ENCODE peak calls at places on chromosomes 4 and X, in seven cellular contexts. V is neural progenitor cell; T is astrocyte of the spinal cord; D is IMR-90; N is kidney epithelial cell; A is CD8-positive, alpha-beta T cell; B is bronchial epithelial cell. U is an unnamed sample.

GRCh38 chr4:81135501-81135900 is 79.5 kb downstream of the PRKG2 start:
- DNase-seq in V (no peak), T (no peak), D (peak), N (no peak), A (no peak), B (peak), U (no peak)

GRCh38 chr4:81214518-81215218 is 354 bp downstream of the PRKG2 start:
- DNase-seq in V (peak), T (peak), D (peak), N (no peak), A (no peak), B (no peak), U (no peak)

GRCh38 chrX:34900691-34901090 is 41.9 kb upstream of the FAM47B start:
- DNase-seq in V (no peak), T (no peak), D (peak), N (no peak), A (no peak), B (no peak), U (no peak)

GRCh38 chr4:135731681-135732080 is 1530.1 kb upstream of the PABPC4L start:
- DNase-seq in V (no peak), T (no peak), D (no peak), N (no peak), A (no peak), B (no peak), U (no peak)

GRCh38 chrX:12615061-12615460 is 176.2 kb upstream of the PRPS2 start:
- DNase-seq in V (no peak), T (no peak), D (no peak), N (no peak), A (no peak), B (peak), U (no peak)

GRCh38 chrX:51860679-51861078 is 32.7 kb upstream of the MAGED1 start:
- DNase-seq in V (peak), T (peak), D (peak), N (no peak), A (no peak), B (peak), U (peak)

GRCh38 chr4:40321671-40322131 is 13.4 kb upstream of the CHRNA9 start:
- DNase-seq in V (no peak), T (peak), D (peak), N (no peak), A (no peak), B (peak), U (no peak)

GRCh38 chrX:103864886-103865534 is 33.0 kb upstream of the RAB9B start:
- DNase-seq in V (no peak), T (peak), D (peak), N (no peak), A (no peak), B (no peak), U (no peak)

GRCh38 chrX:24870143-24870542 is 145.6 kb downstream of the ARX start:
- DNase-seq in V (no peak), T (peak), D (peak), N (peak), A (no peak), B (no peak), U (no peak)

GRCh38 chr4:2696423-2696822 is 59.7 kb downstream of the TNIP2 start:
- DNase-seq in V (no peak), T (no peak), D (no peak), N (no peak), A (no peak), B (peak), U (peak)

GRCh38 chrX:13026877-13027652 is 17.4 kb downstream of the FAM9C start:
- DNase-seq in V (no peak), T (no peak), D (no peak), N (no peak), A (no peak), B (no peak), U (no peak)

GRCh38 chrX:129737921-129738320 is 858 bp upstream of the XPNPEP2 start:
- DNase-seq in V (no peak), T (peak), D (peak), N (peak), A (no peak), B (peak), U (no peak)

GRCh38 chr4:2343476-2343875 is 75.0 kb downstream of the ZFYVE28 start:
- DNase-seq in V (no peak), T (no peak), D (no peak), N (no peak), A (no peak), B (no peak), U (no peak)

GRCh38 chr4:138927065-138927464 is 88.5 kb upstream of the NOCT start:
- DNase-seq in V (no peak), T (no peak), D (peak), N (no peak), A (no peak), B (no peak), U (no peak)

GRCh38 chrX:152806035-152806434 is 24.5 kb downstream of the CETN2 start:
- DNase-seq in V (no peak), T (no peak), D (no peak), N (no peak), A (no peak), B (no peak), U (no peak)

GRCh38 chr4:129254126-129254525 is 158.2 kb downstream of the C4orf33 start:
- DNase-seq in V (no peak), T (peak), D (no peak), N (no peak), A (no peak), B (no peak), U (no peak)

GRCh38 chr4:138898282-138898681 is 117.3 kb upstream of the NOCT start:
- DNase-seq in V (no peak), T (peak), D (peak), N (no peak), A (no peak), B (peak), U (no peak)

DNA sequence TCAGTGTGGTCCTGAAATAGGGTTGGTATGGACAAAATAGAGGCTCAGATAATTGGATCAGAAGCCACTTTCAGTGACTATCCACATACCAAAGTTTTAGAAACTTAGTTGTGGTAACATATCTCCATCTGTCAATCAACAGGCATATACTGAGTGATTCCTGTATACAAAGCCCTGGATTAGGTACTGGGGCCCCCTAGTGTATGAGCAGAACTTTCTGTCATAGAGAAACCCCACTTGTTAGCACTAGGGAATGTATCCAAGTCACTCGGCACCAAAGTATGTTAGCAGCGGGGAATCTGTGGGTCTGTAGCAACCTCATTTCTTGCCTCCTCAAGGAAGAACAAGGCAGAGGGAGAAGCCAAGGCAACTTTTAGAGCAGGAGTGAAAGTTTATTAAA is 50.7 kb downstream of the MAP7D3 start:
- DNase-seq in V (peak), T (peak), D (peak), N (no peak), A (no peak), B (no peak), U (no peak)
- TF ChIP-seq CTCF in V (peak), T (peak), D (peak), N (peak), A (no peak), B (peak), U (peak)

GRCh38 chrX:41276661-41277506 is 57.1 kb upstream of the DDX3X start:
- DNase-seq in V (no peak), T (no peak), D (no peak), N (no peak), A (peak), B (no peak), U (no peak)
- TF ChIP-seq CTCF in V (no peak), T (no peak), D (no peak), N (no peak), A (no peak), B (no peak), U (no peak)

GRCh38 chr4:125679989-125680388 is 365.2 kb downstream of the FAT4 start:
- DNase-seq in V (no peak), T (no peak), D (no peak), N (no peak), A (no peak), B (no peak), U (no peak)
- TF ChIP-seq CTCF in V (no peak), T (no peak), D (no peak), N (no peak), A (no peak), B (no peak), U (no peak)

GRCh38 chrX:105189093-105189492 is 31.4 kb downstream of the TEX13A start:
- DNase-seq in V (no peak), T (no peak), D (no peak), N (no peak), A (no peak), B (no peak), U (no peak)

GRCh38 chrX:105190252-105190853 is 30.1 kb downstream of the TEX13A start:
- DNase-seq in V (peak), T (peak), D (peak), N (no peak), A (no peak), B (peak), U (peak)

DNA sequence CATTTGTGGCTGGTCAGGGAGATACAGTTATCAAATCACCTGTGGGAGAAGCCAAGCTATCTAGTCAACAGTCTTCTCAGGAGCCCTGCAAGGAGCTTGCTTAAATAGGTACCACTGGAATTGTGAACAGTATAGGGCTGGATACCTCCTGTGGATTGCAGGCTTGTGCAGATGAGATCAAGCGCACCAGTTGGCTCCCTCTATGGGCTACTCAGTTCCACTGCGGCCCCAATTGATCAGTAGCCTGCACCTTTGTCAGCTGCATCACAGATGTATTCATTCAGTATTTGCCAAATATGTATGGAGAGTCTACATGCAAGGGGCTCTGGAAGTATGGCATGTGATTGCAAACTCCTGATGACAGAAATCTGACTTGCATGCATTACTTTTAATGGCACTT is 28.6 kb downstream of the TEX13A start:
- DNase-seq in V (peak), T (peak), D (no peak), N (no peak), A (no peak), B (peak), U (peak)
- TF ChIP-seq CTCF in V (peak), T (peak), D (no peak), N (peak), A (no peak), B (peak), U (no peak)

DNA sequence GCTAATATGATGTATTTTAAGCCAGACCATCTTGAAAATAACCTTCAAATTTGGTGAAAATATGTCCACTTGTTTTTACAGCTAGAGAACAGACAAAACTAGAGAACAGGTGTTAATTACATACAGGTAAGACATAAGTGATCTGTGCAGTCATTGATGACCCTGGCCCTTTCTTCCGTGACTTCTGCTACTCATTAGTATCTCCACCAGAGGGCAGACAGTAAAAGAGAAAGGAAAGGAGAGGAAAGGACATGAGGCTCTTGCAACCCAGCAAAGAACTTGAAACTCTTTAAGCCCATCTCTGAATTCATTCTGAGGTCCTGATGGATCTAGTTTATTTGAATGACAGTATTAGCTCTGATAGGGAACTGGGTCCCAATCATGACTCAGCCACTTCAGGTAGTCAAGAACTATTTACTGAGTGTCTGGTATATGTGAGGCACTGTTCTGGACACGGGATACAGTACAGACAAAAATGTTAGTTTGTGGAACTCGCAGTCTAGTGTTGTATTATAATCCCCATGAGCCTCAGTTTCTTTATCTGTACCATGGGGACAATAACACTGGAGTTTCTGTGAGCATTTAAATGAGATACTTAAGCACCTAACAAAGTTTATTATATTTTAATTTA is 121.0 kb upstream of the TEX13D start:
- DNase-seq in V (peak), T (no peak), D (peak), N (no peak), A (no peak), B (peak), U (no peak)
- TF ChIP-seq CTCF in V (peak), T (peak), D (peak), N (peak), A (peak), B (peak), U (peak)

DNA sequence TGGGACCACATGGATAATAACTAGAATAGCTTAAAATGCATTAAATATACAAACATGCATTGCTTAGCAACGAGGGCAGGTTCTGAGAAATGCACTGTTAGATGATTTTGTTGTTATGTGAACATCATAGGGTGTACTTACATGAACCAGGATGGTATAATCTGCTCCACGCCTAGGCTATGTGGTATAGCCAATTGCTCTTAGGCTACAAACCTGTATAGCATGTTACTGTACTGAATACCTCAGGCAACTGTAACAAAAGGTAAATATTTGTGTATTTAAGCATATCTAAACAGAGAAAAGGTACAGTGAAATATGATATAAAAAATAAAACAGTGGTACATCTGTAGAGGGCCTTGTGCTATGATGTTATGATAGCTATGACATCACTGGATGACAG is 169.2 kb upstream of the IL15 start:
- DNase-seq in V (no peak), T (no peak), D (no peak), N (no peak), A (no peak), B (no peak), U (no peak)
- TF ChIP-seq CTCF in V (no peak), T (no peak), D (no peak), N (no peak), A (no peak), B (no peak), U (no peak)

GRCh38 chrX:77276742-77277141 is 170.4 kb upstream of the FGF16 start:
- DNase-seq in V (no peak), T (no peak), D (no peak), N (no peak), A (no peak), B (no peak), U (no peak)
- TF ChIP-seq CTCF in V (peak), T (no peak), D (no peak), N (no peak), A (no peak), B (no peak), U (no peak)